ENCODE peak calls at places on chromosome 10, in ten cellular contexts. N is A549; W is tibial nerve; K is adrenal gland; T is tibial artery; S is testis; U is Caco-2; A is naive thymus-derived CD4-positive, alpha-beta T cell; F is breast epithelium; D is small intestine. G is an unnamed sample. For H3K4me1, the result is how much of the 10 kb centered on the place peaks cover.

GRCh38 chr10:62584216-62584615 is 210.0 kb downstream of the ZNF365 start:
- DNase-seq in N (no peak), W (no peak), K (no peak), T (no peak), S (no peak), U (no peak), A (no peak), F (no peak), D (no peak), G (no peak)

GRCh38 chr10:48274636-48275035 is at the start of gene FRMPD2:
- DNase-seq in N (no peak), W (no peak), K (no peak), T (no peak), S (no peak), U (no peak), A (no peak), F (no peak), D (no peak), G (no peak)

GRCh38 chr10:116451956-116452720 is 24.5 kb downstream of the PNLIPRP3 start:
- DNase-seq in N (no peak), W (no peak), K (no peak), T (no peak), S (no peak), U (no peak), A (no peak), F (no peak), D (no peak), G (no peak)

GRCh38 chr10:42943025-42943818 is 133.6 kb upstream of the RET start:
- DNase-seq in N (no peak), W (no peak), K (no peak), T (no peak), S (no peak), U (no peak), A (no peak), F (peak), D (no peak), G (peak)

GRCh38 chr10:117501460-117502035 is 41.0 kb upstream of the EMX2 start:
- DNase-seq in N (no peak), W (no peak), K (no peak), T (no peak), S (no peak), U (no peak), A (no peak), F (no peak), D (no peak), G (no peak)

GRCh38 chr10:114987995-114988394 is 50.0 kb downstream of the TRUB1 start:
- DNase-seq in N (no peak), W (no peak), K (no peak), T (no peak), S (no peak), U (no peak), A (no peak), F (no peak), D (no peak), G (no peak)

GRCh38 chr10:119775529-119775928 is 49.7 kb downstream of the INPP5F start:
- DNase-seq in N (no peak), W (no peak), K (no peak), T (no peak), S (no peak), U (no peak), A (no peak), F (no peak), D (no peak), G (no peak)

GRCh38 chr10:107215681-107216080 is 51.2 kb upstream of the SORCS1 start:
- DNase-seq in N (no peak), W (no peak), K (no peak), T (no peak), S (no peak), U (no peak), A (no peak), F (no peak), D (no peak), G (no peak)

GRCh38 chr10:20040012-20040411 is 223.8 kb downstream of the PLXDC2 start:
- DNase-seq in N (no peak), W (no peak), K (peak), T (peak), S (no peak), U (no peak), A (no peak), F (no peak), D (no peak), G (peak)

GRCh38 chr10:74121368-74121767 is 29.3 kb downstream of the AP3M1 start:
- DNase-seq in N (no peak), W (no peak), K (no peak), T (no peak), S (no peak), U (no peak), A (no peak), F (no peak), D (no peak), G (no peak)

GRCh38 chr10:43138757-43139241 is 554 bp downstream of the CSGALNACT2 start:
- DNase-seq in N (peak), W (peak), K (no peak), T (no peak), S (peak), U (no peak), A (peak), F (no peak), D (peak), G (peak)

GRCh38 chr10:113093188-113094113 is 143.4 kb downstream of the TCF7L2 start:
- DNase-seq in N (peak), W (no peak), K (no peak), T (no peak), S (no peak), U (no peak), A (no peak), F (no peak), D (peak), G (no peak)

GRCh38 chr10:26220901-26221300 is 4.3 kb downstream of the GAD2 start:
- DNase-seq in N (no peak), W (no peak), K (no peak), T (no peak), S (no peak), U (no peak), A (no peak), F (no peak), D (no peak), G (no peak)

GRCh38 chr10:133224076-133224475 is 5.9 kb upstream of the UTF1 start:
- DNase-seq in N (no peak), W (no peak), K (no peak), T (no peak), S (no peak), U (no peak), A (no peak), F (no peak), D (no peak), G (no peak)

GRCh38 chr10:118522791-118523498 is 72.5 kb downstream of the PRLHR start:
- DNase-seq in N (no peak), W (no peak), K (no peak), T (no peak), S (no peak), U (no peak), A (no peak), F (peak), D (no peak), G (peak)

DNA sequence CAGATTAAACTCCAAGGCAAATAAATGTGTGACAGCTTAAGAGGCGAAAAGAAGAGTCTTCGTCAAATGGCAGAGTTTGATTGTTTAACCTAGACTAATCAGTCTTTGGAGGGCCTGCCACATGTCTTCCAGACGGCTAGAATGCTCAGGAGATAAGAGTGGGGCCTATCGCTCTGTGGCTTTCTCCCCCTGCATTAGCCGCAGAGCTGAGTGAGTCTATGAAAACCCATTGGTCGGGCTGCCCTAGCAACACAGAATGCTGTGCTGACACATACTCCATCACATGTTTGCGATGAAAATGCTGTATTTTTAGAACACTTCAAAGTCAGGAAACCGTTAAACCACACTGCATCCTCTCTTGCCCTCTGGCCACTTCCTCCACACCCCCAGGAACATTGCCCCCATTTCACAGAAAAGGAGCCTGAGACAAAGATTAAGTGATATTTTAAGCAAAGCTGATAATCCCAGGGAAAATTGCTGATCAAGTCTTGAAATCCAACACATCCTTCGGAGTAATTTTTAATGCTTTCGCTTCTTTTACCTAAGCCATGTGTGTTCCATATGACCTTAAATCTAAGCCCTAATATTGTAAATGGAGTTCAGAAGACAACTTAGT is 161.0 kb downstream of the CELF2 start:
- DNase-seq in N (no peak), W (no peak), K (peak), T (peak), S (peak), U (no peak), A (peak), F (no peak), D (peak), G (no peak)
- H3K4me1 ChIP-seq in N (under half), W (half or more), K (under half), T (under half), S (under half), U (under half), A (half or more), F (under half), D (under half), G (half or more)

GRCh38 chr10:69446650-69447151 is 4.6 kb upstream of the TSPAN15 start:
- DNase-seq in N (peak), W (no peak), K (no peak), T (no peak), S (no peak), U (peak), A (no peak), F (no peak), D (peak), G (no peak)
- H3K4me1 ChIP-seq in N (half or more), W (under half), K (under half), T (under half), S (under half), U (half or more), A (under half), F (under half), D (under half), G (under half)

DNA sequence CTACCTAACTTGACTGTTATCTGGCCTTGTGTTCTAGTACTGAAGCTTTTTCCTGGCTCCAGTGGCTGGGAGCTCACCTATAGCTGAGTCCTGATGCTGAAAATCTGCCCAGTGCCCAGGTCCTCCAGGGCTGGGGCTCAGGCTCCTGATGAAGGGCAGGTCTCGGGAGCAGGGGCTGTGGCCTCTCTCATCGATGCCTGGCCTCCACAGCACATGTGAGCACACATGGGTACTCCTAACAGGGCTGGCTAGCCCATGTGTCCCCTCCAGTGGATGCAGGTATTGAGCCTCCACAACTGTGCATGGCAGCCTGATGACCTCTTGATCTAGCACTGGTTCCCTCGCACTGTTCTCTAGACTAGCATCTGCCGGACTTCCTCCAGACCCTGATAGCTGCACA is 34.9 kb downstream of the PLAC9 start:
- DNase-seq in N (no peak), W (no peak), K (no peak), T (no peak), S (no peak), U (no peak), A (no peak), F (no peak), D (no peak), G (no peak)
- H3K4me1 ChIP-seq in N (under half), W (half or more), K (under half), T (half or more), S (under half), U (under half), A (under half), F (under half), D (under half), G (under half)

GRCh38 chr10:91137822-91138221 is 82.6 kb upstream of the PCGF5 start:
- DNase-seq in N (no peak), W (no peak), K (peak), T (no peak), S (no peak), U (no peak), A (no peak), F (no peak), D (no peak), G (no peak)

GRCh38 chr10:91140995-91141549 is 79.4 kb upstream of the PCGF5 start:
- DNase-seq in N (no peak), W (no peak), K (no peak), T (no peak), S (no peak), U (no peak), A (no peak), F (no peak), D (no peak), G (no peak)

GRCh38 chr10:91135113-91135512 is 85.3 kb upstream of the PCGF5 start:
- DNase-seq in N (no peak), W (no peak), K (no peak), T (no peak), S (no peak), U (no peak), A (no peak), F (no peak), D (no peak), G (no peak)

GRCh38 chr10:91137011-91137643 is 83.3 kb upstream of the PCGF5 start:
- DNase-seq in N (no peak), W (no peak), K (no peak), T (no peak), S (no peak), U (no peak), A (no peak), F (no peak), D (no peak), G (no peak)
- H3K4me1 ChIP-seq in N (under half), W (under half), K (under half), T (under half), S (under half), U (under half), A (under half), F (under half), D (under half), G (under half)

GRCh38 chr10:131979821-131980270 is 1.9 kb downstream of the BNIP3 start:
- DNase-seq in N (no peak), W (no peak), K (peak), T (no peak), S (peak), U (no peak), A (no peak), F (no peak), D (no peak), G (no peak)

GRCh38 chr10:131982185-131982756 is 548 bp upstream of the BNIP3 start:
- DNase-seq in N (peak), W (no peak), K (no peak), T (no peak), S (no peak), U (no peak), A (no peak), F (no peak), D (no peak), G (no peak)

GRCh38 chr10:131981429-131982184 is at the start of gene BNIP3:
- DNase-seq in N (peak), W (peak), K (peak), T (peak), S (peak), U (peak), A (peak), F (peak), D (peak), G (peak)

GRCh38 chr10:131980321-131980720 is 1.4 kb downstream of the BNIP3 start:
- DNase-seq in N (no peak), W (no peak), K (no peak), T (no peak), S (no peak), U (no peak), A (no peak), F (no peak), D (no peak), G (no peak)

GRCh38 chr10:131980757-131981428 is 830 bp downstream of the BNIP3 start:
- DNase-seq in N (no peak), W (no peak), K (no peak), T (no peak), S (peak), U (no peak), A (peak), F (no peak), D (peak), G (no peak)
- H3K4me1 ChIP-seq in N (under half), W (under half), K (under half), T (under half), S (under half), U (under half), A (under half), F (under half), D (under half), G (under half)

GRCh38 chr10:30037620-30038336 is 21.6 kb downstream of the JCAD start:
- DNase-seq in N (no peak), W (no peak), K (no peak), T (no peak), S (no peak), U (no peak), A (no peak), F (no peak), D (no peak), G (peak)

GRCh38 chr10:30036811-30037210 is 22.6 kb downstream of the JCAD start:
- DNase-seq in N (no peak), W (no peak), K (no peak), T (no peak), S (no peak), U (no peak), A (no peak), F (no peak), D (no peak), G (peak)

GRCh38 chr10:30034433-30035137 is 24.8 kb downstream of the JCAD start:
- DNase-seq in N (no peak), W (no peak), K (no peak), T (no peak), S (no peak), U (no peak), A (no peak), F (no peak), D (no peak), G (no peak)

GRCh38 chr10:30038961-30039536 is 20.3 kb downstream of the JCAD start:
- DNase-seq in N (no peak), W (no peak), K (no peak), T (no peak), S (no peak), U (no peak), A (no peak), F (no peak), D (no peak), G (peak)

DNA sequence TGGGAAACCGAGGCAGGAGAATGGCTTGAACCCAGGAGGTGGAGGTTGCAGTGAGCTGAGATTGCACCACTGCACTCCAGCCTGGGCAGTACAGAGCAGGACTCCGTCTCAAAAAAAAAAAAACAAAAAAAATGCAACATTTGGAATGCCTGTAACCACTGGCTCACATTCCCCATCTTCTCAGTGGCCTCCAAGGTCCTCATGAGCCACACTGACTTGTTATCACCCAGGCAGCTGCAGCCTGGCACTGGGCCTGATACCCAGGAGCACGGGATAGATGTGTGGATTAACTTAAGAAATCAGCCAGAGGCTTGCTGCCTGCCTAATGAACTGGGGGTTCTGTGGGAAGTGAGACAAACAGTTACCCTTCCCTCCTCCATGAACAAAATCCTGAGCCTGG is 23.0 kb downstream of the JCAD start:
- DNase-seq in N (no peak), W (no peak), K (no peak), T (no peak), S (peak), U (no peak), A (no peak), F (no peak), D (no peak), G (no peak)
- H3K4me1 ChIP-seq in N (under half), W (under half), K (under half), T (under half), S (under half), U (under half), A (under half), F (under half), D (under half), G (half or more)

DNA sequence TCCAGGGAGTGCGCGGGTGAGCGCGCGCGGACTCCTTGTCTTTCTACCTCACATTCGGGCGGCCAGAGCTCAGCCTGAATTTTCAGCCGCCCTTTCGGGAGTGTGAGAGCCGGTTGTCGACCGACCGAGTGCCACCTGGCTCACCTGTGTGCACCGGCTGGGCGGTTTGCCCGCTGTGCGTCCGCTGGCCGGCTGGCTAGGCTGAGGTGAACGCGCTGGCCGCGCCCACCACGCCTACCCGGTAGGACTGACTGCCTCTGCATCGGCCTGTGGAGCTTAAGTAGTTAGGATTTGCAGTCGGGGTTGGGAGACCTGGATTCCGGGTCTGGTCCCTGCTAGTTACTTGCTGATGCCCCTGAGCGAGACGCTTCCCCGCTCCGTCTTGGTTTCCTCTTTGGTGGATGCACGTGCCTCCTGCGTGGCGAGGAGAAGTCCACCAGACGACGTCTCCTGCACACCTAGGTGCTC is 553 bp downstream of the TSPAN15 start:
- DNase-seq in N (no peak), W (no peak), K (no peak), T (no peak), S (no peak), U (peak), A (no peak), F (peak), D (peak), G (no peak)
- H3K4me1 ChIP-seq in N (half or more), W (half or more), K (under half), T (under half), S (under half), U (under half), A (under half), F (under half), D (under half), G (under half)

DNA sequence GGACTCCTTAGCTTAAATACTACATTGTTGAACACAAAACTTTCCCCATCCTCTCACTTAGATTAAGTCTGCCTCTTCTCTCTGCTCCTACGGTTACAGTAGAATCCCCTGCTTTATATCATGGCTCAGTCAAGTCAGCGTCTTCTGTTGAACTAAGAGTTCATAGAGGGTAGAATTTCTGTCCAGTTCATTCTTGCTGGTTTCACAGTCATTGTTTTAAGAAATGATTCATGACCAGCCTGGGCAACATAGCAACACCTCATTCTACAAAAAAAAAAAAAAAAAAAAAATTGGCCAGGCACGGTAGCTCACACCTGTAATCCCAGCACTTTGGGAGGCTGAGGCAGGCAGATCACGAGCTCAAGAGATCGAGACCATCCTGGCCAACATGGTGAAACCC is 3.7 kb upstream of the ZFYVE27 start:
- DNase-seq in N (no peak), W (no peak), K (no peak), T (no peak), S (no peak), U (no peak), A (no peak), F (no peak), D (no peak), G (no peak)
- H3K4me1 ChIP-seq in N (under half), W (under half), K (under half), T (under half), S (under half), U (under half), A (under half), F (under half), D (under half), G (under half)

DNA sequence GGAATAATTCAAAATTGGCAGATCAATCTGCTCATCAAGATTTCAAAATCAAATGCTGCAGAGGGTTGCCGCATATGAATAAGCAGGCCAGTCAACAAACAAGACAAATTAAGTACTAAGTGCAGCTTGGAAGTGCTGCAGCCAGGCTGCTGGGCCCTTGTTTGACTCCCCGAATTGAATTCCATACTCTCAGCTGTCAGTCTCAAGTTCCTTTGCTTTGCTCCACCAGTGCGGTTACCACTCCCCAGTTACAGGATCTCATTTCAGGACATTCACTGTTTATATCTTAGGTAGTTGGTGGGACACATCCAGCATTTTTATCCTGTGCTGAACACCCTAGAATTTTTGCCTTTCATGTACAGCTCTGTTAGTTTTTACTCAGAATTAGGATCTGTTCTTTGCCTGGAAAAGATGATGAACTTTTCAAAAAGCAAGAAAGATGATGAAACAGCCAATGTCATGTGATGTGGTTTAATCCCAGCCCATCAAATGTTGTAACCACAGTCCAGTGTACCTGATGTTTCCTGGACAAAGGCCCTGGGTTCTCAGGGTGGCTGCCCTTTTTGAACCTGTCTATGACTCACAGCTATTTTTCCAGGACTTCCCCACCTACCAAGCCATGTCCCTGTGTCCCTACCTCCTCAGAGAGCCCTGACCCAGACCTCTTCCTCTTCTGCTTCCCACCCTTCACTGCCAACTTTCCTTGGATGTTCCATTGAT is 149.7 kb downstream of the NOC3L start:
- DNase-seq in N (no peak), W (peak), K (no peak), T (peak), S (no peak), U (no peak), A (no peak), F (no peak), D (peak), G (peak)
- H3K4me1 ChIP-seq in N (under half), W (under half), K (under half), T (half or more), S (under half), U (under half), A (under half), F (under half), D (under half), G (under half)

G was measured in right atrium auricular region.